ENCODE peak calls at places on chromosomes 12 and 14, in eight cellular contexts. One of them, this sample, is unnamed.

GRCh38 chr12:6450091-6450868 is 1.6 kb upstream of the TAPBPL start:
- DNase-seq in HFFc6: no peak
- DNase-seq in HCT116: no peak
- DNase-seq in right atrium auricular region: no peak
- DNase-seq in choroid plexus epithelial cell: no peak
- DNase-seq in CD4-positive, alpha-beta T cell: no peak
- DNase-seq in testis: no peak
- DNase-seq in HFF-Myc: no peak
- DNase-seq in this sample: no peak

GRCh38 chr12:112841240-112841639 is 49.7 kb downstream of the RPH3A start:
- DNase-seq in choroid plexus epithelial cell: no peak
- DNase-seq in testis: no peak
- DNase-seq in HFFc6: no peak
- DNase-seq in HFF-Myc: no peak
- DNase-seq in HCT116: no peak
- DNase-seq in CD4-positive, alpha-beta T cell: no peak
- DNase-seq in right atrium auricular region: no peak
- DNase-seq in this sample: no peak

GRCh38 chr12:75260316-75260715 is 50.7 kb upstream of the KCNC2 start:
- DNase-seq in testis: no peak
- DNase-seq in CD4-positive, alpha-beta T cell: no peak
- DNase-seq in choroid plexus epithelial cell: peak
- DNase-seq in HFF-Myc: no peak
- DNase-seq in right atrium auricular region: no peak
- DNase-seq in HFFc6: no peak
- DNase-seq in HCT116: no peak
- DNase-seq in this sample: no peak

GRCh38 chr12:47281667-47282171 is 202.0 kb upstream of the AMIGO2 start:
- DNase-seq in HCT116: no peak
- DNase-seq in HFFc6: no peak
- DNase-seq in CD4-positive, alpha-beta T cell: no peak
- DNase-seq in right atrium auricular region: no peak
- DNase-seq in testis: no peak
- DNase-seq in choroid plexus epithelial cell: peak
- DNase-seq in HFF-Myc: no peak
- DNase-seq in this sample: no peak

GRCh38 chr14:51087024-51087423 is 7.9 kb downstream of the TRIM9 start:
- DNase-seq in HFF-Myc: no peak
- DNase-seq in CD4-positive, alpha-beta T cell: no peak
- DNase-seq in testis: no peak
- DNase-seq in choroid plexus epithelial cell: no peak
- DNase-seq in HCT116: peak
- DNase-seq in right atrium auricular region: no peak
- DNase-seq in HFFc6: no peak
- DNase-seq in this sample: no peak

GRCh38 chr14:56821177-56821576 is 10.9 kb upstream of the OTX2 start:
- DNase-seq in CD4-positive, alpha-beta T cell: no peak
- DNase-seq in testis: no peak
- DNase-seq in choroid plexus epithelial cell: no peak
- DNase-seq in right atrium auricular region: no peak
- DNase-seq in HFFc6: no peak
- DNase-seq in HCT116: no peak
- DNase-seq in HFF-Myc: no peak
- DNase-seq in this sample: no peak

GRCh38 chr12:46777587-46777986 is 48.2 kb downstream of the SLC38A4 start:
- DNase-seq in HFF-Myc: no peak
- DNase-seq in right atrium auricular region: no peak
- DNase-seq in HFFc6: no peak
- DNase-seq in testis: no peak
- DNase-seq in choroid plexus epithelial cell: no peak
- DNase-seq in HCT116: no peak
- DNase-seq in CD4-positive, alpha-beta T cell: no peak
- DNase-seq in this sample: no peak

GRCh38 chr12:54653025-54653424 is 4.9 kb upstream of the DCD start:
- DNase-seq in HFF-Myc: no peak
- DNase-seq in HFFc6: no peak
- DNase-seq in choroid plexus epithelial cell: no peak
- DNase-seq in right atrium auricular region: no peak
- DNase-seq in CD4-positive, alpha-beta T cell: no peak
- DNase-seq in HCT116: no peak
- DNase-seq in testis: no peak
- DNase-seq in this sample: no peak

GRCh38 chr12:103456006-103456405 is 39.8 kb downstream of the C12orf42 start:
- DNase-seq in right atrium auricular region: no peak
- DNase-seq in choroid plexus epithelial cell: no peak
- DNase-seq in HFFc6: no peak
- DNase-seq in HFF-Myc: no peak
- DNase-seq in CD4-positive, alpha-beta T cell: no peak
- DNase-seq in testis: peak
- DNase-seq in HCT116: no peak
- DNase-seq in this sample: no peak

GRCh38 chr14:104681689-104682074 is 7.7 kb upstream of the INF2 start:
- DNase-seq in testis: peak
- DNase-seq in right atrium auricular region: peak
- DNase-seq in choroid plexus epithelial cell: peak
- DNase-seq in CD4-positive, alpha-beta T cell: no peak
- DNase-seq in HFFc6: peak
- DNase-seq in HFF-Myc: peak
- DNase-seq in HCT116: no peak
- DNase-seq in this sample: no peak

GRCh38 chr12:71183018-71183417 is 25.2 kb upstream of the TSPAN8 start:
- DNase-seq in HCT116: peak
- DNase-seq in CD4-positive, alpha-beta T cell: no peak
- DNase-seq in choroid plexus epithelial cell: peak
- DNase-seq in testis: no peak
- DNase-seq in right atrium auricular region: no peak
- DNase-seq in HFFc6: no peak
- DNase-seq in HFF-Myc: no peak
- DNase-seq in this sample: no peak

GRCh38 chr14:29390046-29390841 is 537.4 kb downstream of the PRKD1 start:
- DNase-seq in HCT116: no peak
- DNase-seq in testis: no peak
- DNase-seq in HFFc6: no peak
- DNase-seq in CD4-positive, alpha-beta T cell: no peak
- DNase-seq in choroid plexus epithelial cell: peak
- DNase-seq in right atrium auricular region: no peak
- DNase-seq in HFF-Myc: no peak
- DNase-seq in this sample: no peak
- TF ChIP-seq CTCF in HCT116: no peak
- TF ChIP-seq CTCF in testis: no peak
- TF ChIP-seq CTCF in HFFc6: no peak
- TF ChIP-seq CTCF in CD4-positive, alpha-beta T cell: no peak
- TF ChIP-seq CTCF in choroid plexus epithelial cell: no peak
- TF ChIP-seq CTCF in right atrium auricular region: no peak
- TF ChIP-seq CTCF in HFF-Myc: no peak
- TF ChIP-seq CTCF in this sample: no peak

GRCh38 chr14:95480109-95480886 is 36.2 kb downstream of the SYNE3 start:
- DNase-seq in HCT116: no peak
- DNase-seq in testis: peak
- DNase-seq in HFF-Myc: no peak
- DNase-seq in CD4-positive, alpha-beta T cell: peak
- DNase-seq in HFFc6: peak
- DNase-seq in right atrium auricular region: peak
- DNase-seq in choroid plexus epithelial cell: peak
- DNase-seq in this sample: peak
- TF ChIP-seq CTCF in HCT116: no peak
- TF ChIP-seq CTCF in testis: no peak
- TF ChIP-seq CTCF in HFF-Myc: no peak
- TF ChIP-seq CTCF in CD4-positive, alpha-beta T cell: no peak
- TF ChIP-seq CTCF in HFFc6: no peak
- TF ChIP-seq CTCF in right atrium auricular region: no peak
- TF ChIP-seq CTCF in choroid plexus epithelial cell: no peak
- TF ChIP-seq CTCF in this sample: no peak

DNA sequence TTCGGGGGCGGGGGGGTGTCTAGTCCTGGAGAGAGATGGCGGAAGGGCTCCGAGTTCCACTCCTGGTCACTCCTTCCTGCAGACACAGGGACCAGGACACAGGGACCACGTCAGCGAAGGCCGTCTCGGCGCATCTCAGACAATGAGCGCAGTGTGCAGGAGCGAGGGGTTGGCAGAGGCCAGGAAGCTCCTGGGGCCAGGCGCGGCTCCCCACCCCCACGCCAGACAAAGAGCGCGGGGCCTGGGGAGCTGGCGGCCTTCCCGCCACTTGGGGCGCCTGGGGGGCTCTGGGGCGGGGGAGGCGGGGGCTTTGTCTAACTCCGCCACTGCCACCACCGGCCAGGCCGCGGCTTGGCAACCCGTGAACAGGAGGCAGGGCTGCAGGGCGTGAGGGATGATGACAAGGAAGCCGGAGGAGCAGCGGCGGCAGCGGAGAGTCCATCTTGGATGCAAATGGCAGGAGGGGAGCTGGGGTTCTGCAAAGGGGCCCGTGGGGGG is 2.2 kb downstream of the CDK2AP1 start:
- DNase-seq in HFF-Myc: no peak
- DNase-seq in CD4-positive, alpha-beta T cell: peak
- DNase-seq in HCT116: no peak
- DNase-seq in choroid plexus epithelial cell: peak
- DNase-seq in right atrium auricular region: peak
- DNase-seq in testis: peak
- DNase-seq in HFFc6: peak
- DNase-seq in this sample: peak
- TF ChIP-seq CTCF in HFF-Myc: no peak
- TF ChIP-seq CTCF in CD4-positive, alpha-beta T cell: no peak
- TF ChIP-seq CTCF in HCT116: no peak
- TF ChIP-seq CTCF in choroid plexus epithelial cell: peak
- TF ChIP-seq CTCF in right atrium auricular region: no peak
- TF ChIP-seq CTCF in testis: no peak
- TF ChIP-seq CTCF in HFFc6: peak
- TF ChIP-seq CTCF in this sample: no peak

DNA sequence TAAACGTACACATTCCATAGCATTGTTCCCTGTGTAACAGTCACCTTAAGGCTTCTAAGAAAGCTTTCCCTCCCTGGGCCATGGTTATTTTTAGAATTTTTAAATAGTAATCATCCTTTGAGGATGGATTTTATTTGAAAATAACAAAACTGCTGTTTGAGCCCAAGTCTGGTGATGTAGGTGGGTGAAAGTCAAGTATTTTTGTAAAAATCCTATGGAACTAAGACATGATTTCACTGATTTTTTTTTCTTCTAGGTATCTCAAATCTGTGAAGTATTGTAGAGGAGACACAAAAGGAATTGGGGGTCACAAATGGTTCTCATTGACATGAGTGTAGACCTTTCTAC is 1.4 kb downstream of the ISCU start:
- DNase-seq in HFF-Myc: no peak
- DNase-seq in testis: no peak
- DNase-seq in choroid plexus epithelial cell: no peak
- DNase-seq in right atrium auricular region: no peak
- DNase-seq in HCT116: no peak
- DNase-seq in HFFc6: no peak
- DNase-seq in CD4-positive, alpha-beta T cell: no peak
- DNase-seq in this sample: no peak
- TF ChIP-seq CTCF in HFF-Myc: no peak
- TF ChIP-seq CTCF in testis: no peak
- TF ChIP-seq CTCF in choroid plexus epithelial cell: no peak
- TF ChIP-seq CTCF in right atrium auricular region: no peak
- TF ChIP-seq CTCF in HCT116: no peak
- TF ChIP-seq CTCF in HFFc6: peak
- TF ChIP-seq CTCF in CD4-positive, alpha-beta T cell: peak
- TF ChIP-seq CTCF in this sample: no peak

GRCh38 chr12:55728185-55728931 is 451 bp downstream of the CD63 start:
- DNase-seq in testis: peak
- DNase-seq in right atrium auricular region: no peak
- DNase-seq in choroid plexus epithelial cell: peak
- DNase-seq in HFFc6: peak
- DNase-seq in HCT116: no peak
- DNase-seq in CD4-positive, alpha-beta T cell: no peak
- DNase-seq in HFF-Myc: no peak
- DNase-seq in this sample: peak
- TF ChIP-seq CTCF in testis: no peak
- TF ChIP-seq CTCF in right atrium auricular region: no peak
- TF ChIP-seq CTCF in choroid plexus epithelial cell: no peak
- TF ChIP-seq CTCF in HFFc6: peak
- TF ChIP-seq CTCF in HCT116: no peak
- TF ChIP-seq CTCF in CD4-positive, alpha-beta T cell: no peak
- TF ChIP-seq CTCF in HFF-Myc: no peak
- TF ChIP-seq CTCF in this sample: no peak

This sample was measured in GM10248.